ENCODE peak calls at places on chromosomes 6 and 20, in five cellular contexts. C is CD8-positive, alpha-beta T cell; Y is breast epithelium; E is cardiac muscle cell; R is psoas muscle. F is an unnamed sample.

GRCh38 chr6:107230024-107230423 is 114.7 kb upstream of the BEND3 start:
- DNase-seq in R (no peak), C (no peak), E (no peak), Y (no peak), F (no peak)

GRCh38 chr6:36131517-36132220 is 1.4 kb downstream of the MAPK13 start:
- DNase-seq in C (peak; percentile 47), Y (no peak), E (peak; percentile 31), R (peak; percentile 39), F (no peak)

GRCh38 chr20:23652926-23653325 is 15.2 kb upstream of the CST3 start:
- DNase-seq in E (no peak), Y (no peak), C (no peak), R (no peak), F (no peak)

GRCh38 chr6:30687659-30688431 is 1.4 kb upstream of the PPP1R18 start:
- DNase-seq in Y (no peak), C (no peak), E (no peak), R (peak; percentile 49), F (no peak)

GRCh38 chr6:2961971-2962370 is 9.4 kb downstream of the SERPINB6 start:
- DNase-seq in E (no peak), Y (no peak), C (no peak), R (no peak), F (no peak)

GRCh38 chr6:79438015-79438414 is 99.2 kb downstream of the LCA5 start:
- DNase-seq in Y (no peak), C (no peak), R (no peak), E (no peak), F (no peak)

GRCh38 chr6:152630832-152631231 is 6.3 kb downstream of the SYNE1 start:
- DNase-seq in Y (no peak), R (no peak), C (no peak), E (no peak), F (no peak)

GRCh38 chr6:16760536-16761468 is at the start of gene ATXN1:
- DNase-seq in C (peak; percentile 75), Y (peak; percentile 55), R (peak; percentile 63), E (peak; percentile 71), F (peak; percentile 37)

GRCh38 chr6:11918021-11918738 is 93.9 kb upstream of the HIVEP1 start:
- DNase-seq in C (no peak), R (no peak), E (no peak), Y (no peak), F (no peak)

GRCh38 chr6:153210083-153210482 is 79.0 kb upstream of the RGS17 start:
- DNase-seq in R (no peak), C (no peak), Y (no peak), E (no peak), F (no peak)

GRCh38 chr20:4383966-4384365 is 337.7 kb upstream of the PRND start:
- DNase-seq in E (no peak), R (no peak), Y (no peak), C (no peak), F (no peak)
- H3K4me3 ChIP-seq in E (no peak overlapping the region), R (no peak overlapping the region), Y (no peak overlapping the region), C (no peak overlapping the region), F (no peak overlapping the region)

DNA sequence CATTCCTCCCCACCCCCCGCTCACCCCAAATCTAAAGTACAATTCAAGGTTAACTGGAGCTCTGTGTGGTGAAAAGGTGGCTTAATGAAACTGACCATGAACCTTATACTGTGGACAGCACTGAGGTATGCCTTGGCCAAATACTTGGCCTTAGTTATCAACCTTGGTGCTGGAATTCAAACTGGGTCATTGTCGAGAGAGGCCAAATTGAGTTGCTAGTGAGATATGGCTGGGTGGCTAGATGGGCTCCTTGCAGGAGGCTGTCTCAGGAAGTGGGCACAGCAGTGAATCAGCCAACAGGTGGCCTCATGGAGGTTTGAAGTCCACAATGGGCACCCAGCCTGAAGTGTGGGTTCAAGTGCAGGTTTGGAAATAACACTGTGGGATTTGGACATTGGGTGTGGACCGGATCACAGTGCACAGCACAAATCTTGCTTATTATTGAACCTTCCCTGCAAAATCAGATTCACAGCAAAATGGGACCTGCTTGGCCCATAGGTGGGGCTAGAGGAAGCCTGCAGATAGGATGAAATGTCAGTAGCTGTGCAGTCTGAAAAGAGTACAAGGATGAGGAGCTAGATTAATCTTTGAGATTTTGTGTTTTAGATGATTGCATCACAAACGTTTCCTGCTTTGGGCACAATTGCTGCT is 5.6 kb upstream of the BTBD3 start:
- DNase-seq in R (no peak), C (no peak), E (peak; percentile 15), Y (no peak), F (peak; percentile 37)
- TF ChIP-seq CTCF in R (peak; percentile 22), C (no peak), E (peak; percentile 56), Y (no peak), F (peak; percentile 46)

DNA sequence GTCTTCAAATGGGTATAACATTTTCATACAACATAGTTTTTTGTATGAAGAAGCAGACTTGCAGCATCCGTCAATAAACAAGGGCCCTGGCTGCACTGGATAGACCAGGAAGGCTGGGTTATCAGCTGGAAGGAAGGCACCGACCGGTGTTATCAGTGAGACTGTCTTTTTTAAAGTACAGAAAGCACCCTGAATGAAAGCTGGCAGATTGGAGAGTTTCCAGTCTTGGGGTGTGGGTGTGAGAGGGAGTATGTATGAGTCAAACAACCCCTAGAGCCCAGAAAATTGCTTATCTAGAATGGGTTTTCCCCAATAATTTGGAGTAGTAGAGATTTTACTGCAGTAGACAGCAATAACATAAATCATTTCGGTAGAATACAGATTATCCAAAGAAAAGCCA is 42.4 kb downstream of the TXLNB start:
- DNase-seq in C (no peak), Y (no peak), E (no peak), R (no peak), F (no peak)
- H3K27ac ChIP-seq in C (no peak overlapping the region), Y (no peak overlapping the region), E (peak overlapping the region; percentile 20), R (peak overlapping the region; percentile 91), F (no peak overlapping the region)

DNA sequence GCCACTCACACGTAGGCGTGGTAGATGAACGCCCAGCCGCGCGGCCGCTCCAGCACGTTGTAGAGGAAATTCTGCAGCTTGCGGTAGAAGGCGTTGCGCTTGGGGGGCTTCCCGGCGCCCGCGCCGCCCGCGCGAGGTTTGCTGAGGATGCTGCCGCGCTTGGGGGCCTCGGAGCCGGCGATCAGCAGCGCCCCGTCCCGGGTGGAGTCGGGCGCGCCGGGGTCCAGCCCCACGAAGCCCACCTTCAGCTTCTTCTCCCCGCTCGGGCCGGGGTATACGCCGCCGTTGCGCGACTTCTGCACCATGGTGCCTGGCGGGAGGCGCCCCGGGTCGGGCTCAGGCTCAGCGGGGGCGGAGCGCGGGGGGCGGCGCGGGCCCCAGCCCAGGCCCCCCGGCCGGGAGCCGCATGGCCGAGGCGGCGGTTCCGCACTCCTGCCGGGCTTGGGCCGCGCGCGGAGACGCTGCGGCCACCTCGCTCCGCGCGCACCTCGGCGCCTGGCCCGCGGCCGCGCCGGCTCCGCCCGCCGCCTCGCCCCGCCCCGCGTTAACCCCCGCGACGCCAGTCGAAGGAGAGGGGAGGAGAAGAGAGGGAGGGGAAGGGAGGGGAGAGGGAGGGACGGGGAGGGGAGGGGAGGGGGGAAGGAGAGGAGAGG is at the start of gene KCNQ2:
- DNase-seq in C (no peak), R (no peak), E (peak; percentile 40), Y (no peak), F (no peak)
- H3K4me3 ChIP-seq in C (no peak within 1 kb of the TSS), R (no peak within 1 kb of the TSS), E (peak within 1 kb of the TSS; percentile 40), Y (no peak within 1 kb of the TSS), F (peak within 1 kb of the TSS; percentile 56)

GRCh38 chr6:7939864-7940228 is 29.3 kb upstream of the TXNDC5 start:
- DNase-seq in R (no peak), Y (no peak), E (peak; percentile 6), C (no peak), F (no peak)
- TF ChIP-seq CTCF in R (no peak), Y (no peak), E (peak; percentile 21), C (no peak), F (no peak)

GRCh38 chr20:35117629-35118028 is 25.0 kb upstream of the TRPC4AP start:
- DNase-seq in E (no peak), Y (no peak), R (no peak), C (no peak), F (no peak)

GRCh38 chr20:35122787-35123405 is 24.2 kb downstream of the EDEM2 start:
- DNase-seq in C (no peak), Y (no peak), E (no peak), R (no peak), F (no peak)

GRCh38 chr20:35117148-35117547 is 24.5 kb upstream of the TRPC4AP start:
- DNase-seq in E (no peak), C (no peak), R (no peak), Y (no peak), F (no peak)

GRCh38 chr20:35121186-35121585 is 25.9 kb downstream of the EDEM2 start:
- DNase-seq in Y (no peak), E (peak; percentile 25), C (no peak), R (no peak), F (no peak)

GRCh38 chr20:35120012-35120701 is 27.0 kb downstream of the EDEM2 start:
- DNase-seq in C (no peak), R (no peak), Y (no peak), E (no peak), F (no peak)
- H3K27ac ChIP-seq in C (no peak overlapping the region), R (no peak overlapping the region), Y (no peak overlapping the region), E (peak overlapping the region; percentile 39), F (no peak overlapping the region)

DNA sequence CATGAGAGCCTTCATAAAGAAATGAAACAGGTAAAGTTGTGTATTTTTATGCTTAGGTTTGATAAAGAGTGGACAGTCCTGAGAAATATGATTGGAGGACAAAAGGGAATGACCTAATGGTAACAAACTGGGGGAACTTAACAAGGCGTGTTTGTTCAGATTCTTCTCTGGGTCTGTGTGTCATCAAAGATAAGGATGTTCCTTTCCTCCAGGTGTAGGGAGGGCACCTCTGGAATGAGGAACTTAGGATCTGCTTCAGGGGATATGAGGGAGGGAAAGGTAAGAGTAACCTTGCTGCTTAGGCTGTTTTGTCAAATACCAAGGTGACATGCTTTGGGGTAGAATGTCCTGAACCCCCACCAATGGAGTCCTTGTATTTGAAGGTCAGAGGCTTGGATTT is 291.9 kb downstream of the KCNQ5 start:
- DNase-seq in C (no peak), E (no peak), R (no peak), Y (no peak), F (no peak)
- H3K4me3 ChIP-seq in C (no peak overlapping the region), E (no peak overlapping the region), R (no peak overlapping the region), Y (no peak overlapping the region), F (no peak overlapping the region)